ENCODE peak calls at places on chromosomes 6 and 20, in four cellular contexts. One of them, this sample, is unnamed.

GRCh38 chr20:14992071-14992654 is 654.8 kb upstream of the FLRT3 start:
- DNase-seq in stimulated activated CD4-positive, alpha-beta T cell treated with anti-CD3 and anti-CD28 coated beads, Interleukin-4, amount 100 ng/mL, for 48 hours: no peak
- DNase-seq in brain microvascular endothelial cell: peak; percentile 11
- DNase-seq in activated T-helper 1 cell treated with anti-CD3 and anti-CD28 coated beads, Interleukin-2, amount 50 U/mL, for 16 hours: no peak
- DNase-seq in this sample: peak; percentile 70

GRCh38 chr6:6595025-6595424 is 6.5 kb downstream of the LY86 start:
- DNase-seq in stimulated activated CD4-positive, alpha-beta T cell treated with anti-CD3 and anti-CD28 coated beads, Interleukin-4, amount 100 ng/mL, for 48 hours: no peak
- DNase-seq in activated T-helper 1 cell treated with anti-CD3 and anti-CD28 coated beads, Interleukin-2, amount 50 U/mL, for 16 hours: no peak
- DNase-seq in brain microvascular endothelial cell: no peak
- DNase-seq in this sample: no peak

GRCh38 chr6:111805511-111806181 is 67.6 kb downstream of the FYN start:
- DNase-seq in brain microvascular endothelial cell: peak; percentile 67
- DNase-seq in activated T-helper 1 cell treated with anti-CD3 and anti-CD28 coated beads, Interleukin-2, amount 50 U/mL, for 16 hours: no peak
- DNase-seq in stimulated activated CD4-positive, alpha-beta T cell treated with anti-CD3 and anti-CD28 coated beads, Interleukin-4, amount 100 ng/mL, for 48 hours: peak; percentile 63
- DNase-seq in this sample: peak; percentile 65

GRCh38 chr6:111173946-111174345 is 86.6 kb downstream of the SLC16A10 start:
- DNase-seq in stimulated activated CD4-positive, alpha-beta T cell treated with anti-CD3 and anti-CD28 coated beads, Interleukin-4, amount 100 ng/mL, for 48 hours: no peak
- DNase-seq in activated T-helper 1 cell treated with anti-CD3 and anti-CD28 coated beads, Interleukin-2, amount 50 U/mL, for 16 hours: no peak
- DNase-seq in brain microvascular endothelial cell: no peak
- DNase-seq in this sample: no peak

GRCh38 chr6:129236110-129236509 is 353.2 kb downstream of the LAMA2 start:
- DNase-seq in activated T-helper 1 cell treated with anti-CD3 and anti-CD28 coated beads, Interleukin-2, amount 50 U/mL, for 16 hours: no peak
- DNase-seq in brain microvascular endothelial cell: no peak
- DNase-seq in stimulated activated CD4-positive, alpha-beta T cell treated with anti-CD3 and anti-CD28 coated beads, Interleukin-4, amount 100 ng/mL, for 48 hours: no peak
- DNase-seq in this sample: no peak

GRCh38 chr6:129312865-129313264 is 397.1 kb downstream of the ARHGAP18 start:
- DNase-seq in brain microvascular endothelial cell: peak; percentile 80
- DNase-seq in stimulated activated CD4-positive, alpha-beta T cell treated with anti-CD3 and anti-CD28 coated beads, Interleukin-4, amount 100 ng/mL, for 48 hours: no peak
- DNase-seq in activated T-helper 1 cell treated with anti-CD3 and anti-CD28 coated beads, Interleukin-2, amount 50 U/mL, for 16 hours: no peak
- DNase-seq in this sample: peak; percentile 92

GRCh38 chr6:46103437-46103836 is 26.4 kb upstream of the ENPP4 start:
- DNase-seq in brain microvascular endothelial cell: no peak
- DNase-seq in stimulated activated CD4-positive, alpha-beta T cell treated with anti-CD3 and anti-CD28 coated beads, Interleukin-4, amount 100 ng/mL, for 48 hours: no peak
- DNase-seq in activated T-helper 1 cell treated with anti-CD3 and anti-CD28 coated beads, Interleukin-2, amount 50 U/mL, for 16 hours: no peak
- DNase-seq in this sample: peak; percentile 16

GRCh38 chr6:106997392-106998257 is 23.1 kb upstream of the CD24 start:
- DNase-seq in stimulated activated CD4-positive, alpha-beta T cell treated with anti-CD3 and anti-CD28 coated beads, Interleukin-4, amount 100 ng/mL, for 48 hours: peak; percentile 38
- DNase-seq in brain microvascular endothelial cell: peak; percentile 8
- DNase-seq in activated T-helper 1 cell treated with anti-CD3 and anti-CD28 coated beads, Interleukin-2, amount 50 U/mL, for 16 hours: no peak
- DNase-seq in this sample: peak; percentile 61

GRCh38 chr6:36445651-36446050 is 2.9 kb downstream of the KCTD20 start:
- DNase-seq in brain microvascular endothelial cell: no peak
- DNase-seq in activated T-helper 1 cell treated with anti-CD3 and anti-CD28 coated beads, Interleukin-2, amount 50 U/mL, for 16 hours: no peak
- DNase-seq in stimulated activated CD4-positive, alpha-beta T cell treated with anti-CD3 and anti-CD28 coated beads, Interleukin-4, amount 100 ng/mL, for 48 hours: no peak
- DNase-seq in this sample: no peak

GRCh38 chr20:35329435-35330139 is 37.4 kb upstream of the FAM83C start:
- DNase-seq in activated T-helper 1 cell treated with anti-CD3 and anti-CD28 coated beads, Interleukin-2, amount 50 U/mL, for 16 hours: no peak
- DNase-seq in brain microvascular endothelial cell: no peak
- DNase-seq in stimulated activated CD4-positive, alpha-beta T cell treated with anti-CD3 and anti-CD28 coated beads, Interleukin-4, amount 100 ng/mL, for 48 hours: peak; percentile 50
- DNase-seq in this sample: peak; percentile 83

GRCh38 chr6:135006386-135006914 is 48.2 kb downstream of the HBS1L start:
- DNase-seq in activated T-helper 1 cell treated with anti-CD3 and anti-CD28 coated beads, Interleukin-2, amount 50 U/mL, for 16 hours: no peak
- DNase-seq in brain microvascular endothelial cell: no peak
- DNase-seq in stimulated activated CD4-positive, alpha-beta T cell treated with anti-CD3 and anti-CD28 coated beads, Interleukin-4, amount 100 ng/mL, for 48 hours: no peak
- DNase-seq in this sample: no peak

GRCh38 chr6:133553652-133554051 is 312.5 kb downstream of the EYA4 start:
- DNase-seq in stimulated activated CD4-positive, alpha-beta T cell treated with anti-CD3 and anti-CD28 coated beads, Interleukin-4, amount 100 ng/mL, for 48 hours: no peak
- DNase-seq in brain microvascular endothelial cell: peak; percentile 65
- DNase-seq in activated T-helper 1 cell treated with anti-CD3 and anti-CD28 coated beads, Interleukin-2, amount 50 U/mL, for 16 hours: no peak
- DNase-seq in this sample: peak; percentile 66

GRCh38 chr20:52056203-52057062 is 135.1 kb downstream of the ZFP64 start:
- DNase-seq in activated T-helper 1 cell treated with anti-CD3 and anti-CD28 coated beads, Interleukin-2, amount 50 U/mL, for 16 hours: no peak
- DNase-seq in stimulated activated CD4-positive, alpha-beta T cell treated with anti-CD3 and anti-CD28 coated beads, Interleukin-4, amount 100 ng/mL, for 48 hours: no peak
- DNase-seq in brain microvascular endothelial cell: peak; percentile 80
- DNase-seq in this sample: peak; percentile 99

GRCh38 chr6:31763617-31763940 is 1.1 kb downstream of the SAPCD1 start:
- DNase-seq in activated T-helper 1 cell treated with anti-CD3 and anti-CD28 coated beads, Interleukin-2, amount 50 U/mL, for 16 hours: no peak
- DNase-seq in stimulated activated CD4-positive, alpha-beta T cell treated with anti-CD3 and anti-CD28 coated beads, Interleukin-4, amount 100 ng/mL, for 48 hours: no peak
- DNase-seq in brain microvascular endothelial cell: no peak
- DNase-seq in this sample: peak; percentile 46

GRCh38 chr6:167211870-167212715 is 54.3 kb upstream of the GPR31 start:
- DNase-seq in brain microvascular endothelial cell: no peak
- DNase-seq in activated T-helper 1 cell treated with anti-CD3 and anti-CD28 coated beads, Interleukin-2, amount 50 U/mL, for 16 hours: no peak
- DNase-seq in stimulated activated CD4-positive, alpha-beta T cell treated with anti-CD3 and anti-CD28 coated beads, Interleukin-4, amount 100 ng/mL, for 48 hours: no peak
- DNase-seq in this sample: no peak

GRCh38 chr20:10857362-10858070 is 183.7 kb upstream of the JAG1 start:
- DNase-seq in stimulated activated CD4-positive, alpha-beta T cell treated with anti-CD3 and anti-CD28 coated beads, Interleukin-4, amount 100 ng/mL, for 48 hours: no peak
- DNase-seq in activated T-helper 1 cell treated with anti-CD3 and anti-CD28 coated beads, Interleukin-2, amount 50 U/mL, for 16 hours: no peak
- DNase-seq in brain microvascular endothelial cell: peak; percentile 46
- DNase-seq in this sample: peak; percentile 58

GRCh38 chr20:50518270-50518721 is 8.1 kb downstream of the PTPN1 start:
- DNase-seq in brain microvascular endothelial cell: no peak
- DNase-seq in activated T-helper 1 cell treated with anti-CD3 and anti-CD28 coated beads, Interleukin-2, amount 50 U/mL, for 16 hours: no peak
- DNase-seq in stimulated activated CD4-positive, alpha-beta T cell treated with anti-CD3 and anti-CD28 coated beads, Interleukin-4, amount 100 ng/mL, for 48 hours: no peak
- DNase-seq in this sample: peak; percentile 51

GRCh38 chr20:35871311-35871771 is 83.0 kb downstream of the SCAND1 start:
- DNase-seq in activated T-helper 1 cell treated with anti-CD3 and anti-CD28 coated beads, Interleukin-2, amount 50 U/mL, for 16 hours: no peak
- DNase-seq in brain microvascular endothelial cell: peak; percentile 68
- DNase-seq in stimulated activated CD4-positive, alpha-beta T cell treated with anti-CD3 and anti-CD28 coated beads, Interleukin-4, amount 100 ng/mL, for 48 hours: no peak
- DNase-seq in this sample: no peak